ENCODE peak calls at places on chromosome 9, in five cellular contexts. T is ovary, D is fibroblast of pulmonary artery, G is fibroblast of lung, U is pancreas. Z is an unnamed sample.
A peak's percentile ranks its signal among the peaks of the same experiment; 100 is the strongest.

GRCh38 chr9:95366731-95367325 is 49.3 kb upstream of the FANCC start:
- DNase-seq in T (no peak), D (peak; percentile 16), G (peak; percentile 56), U (no peak), Z (no peak)

GRCh38 chr9:75053869-75054268 is 25.8 kb upstream of the CARNMT1 start:
- DNase-seq in T (no peak), D (no peak), G (no peak), U (no peak), Z (no peak)

GRCh38 chr9:81618923-81619322 is 70.4 kb downstream of the TLE1 start:
- DNase-seq in T (no peak), D (no peak), G (no peak), U (no peak), Z (no peak)

GRCh38 chr9:28961625-28962024 is 1388.3 kb upstream of the C9orf72 start:
- DNase-seq in T (no peak), D (no peak), G (no peak), U (no peak), Z (no peak)

GRCh38 chr9:20940447-20941176 is 90.8 kb downstream of the HACD4 start:
- DNase-seq in T (no peak), D (no peak), G (no peak), U (no peak), Z (no peak)

GRCh38 chr9:119365291-119366027 is 3.8 kb downstream of the BRINP1 start:
- DNase-seq in T (no peak), D (peak; percentile 10), G (peak; percentile 23), U (no peak), Z (peak; percentile 16)

GRCh38 chr9:75229605-75230332 is 141.5 kb downstream of the OSTF1 start:
- DNase-seq in T (no peak), D (peak; percentile 24), G (peak; percentile 54), U (peak; percentile 80), Z (no peak)

GRCh38 chr9:36163840-36164175 is 5.4 kb upstream of the CCIN start:
- DNase-seq in T (no peak), D (peak; percentile 63), G (peak; percentile 79), U (no peak), Z (no peak)

GRCh38 chr9:121876658-121877271 is 216.3 kb downstream of the TTLL11 start:
- DNase-seq in T (no peak), D (peak; percentile 65), G (peak; percentile 88), U (no peak), Z (peak; percentile 38)

GRCh38 chr9:14362175-14362574 is 48.2 kb upstream of the NFIB start:
- DNase-seq in T (no peak), D (peak; percentile 66), G (peak; percentile 64), U (no peak), Z (peak; percentile 13)

GRCh38 chr9:14353222-14354056 is 39.5 kb upstream of the NFIB start:
- DNase-seq in T (peak; percentile 96), D (peak; percentile 89), G (peak; percentile 76), U (peak; percentile 88), Z (peak; percentile 83)

GRCh38 chr9:14361074-14361473 is 47.1 kb upstream of the NFIB start:
- DNase-seq in T (no peak), D (no peak), G (no peak), U (no peak), Z (no peak)

GRCh38 chr9:14356376-14356775 is 42.4 kb upstream of the NFIB start:
- DNase-seq in T (no peak), D (no peak), G (no peak), U (no peak), Z (no peak)

DNA sequence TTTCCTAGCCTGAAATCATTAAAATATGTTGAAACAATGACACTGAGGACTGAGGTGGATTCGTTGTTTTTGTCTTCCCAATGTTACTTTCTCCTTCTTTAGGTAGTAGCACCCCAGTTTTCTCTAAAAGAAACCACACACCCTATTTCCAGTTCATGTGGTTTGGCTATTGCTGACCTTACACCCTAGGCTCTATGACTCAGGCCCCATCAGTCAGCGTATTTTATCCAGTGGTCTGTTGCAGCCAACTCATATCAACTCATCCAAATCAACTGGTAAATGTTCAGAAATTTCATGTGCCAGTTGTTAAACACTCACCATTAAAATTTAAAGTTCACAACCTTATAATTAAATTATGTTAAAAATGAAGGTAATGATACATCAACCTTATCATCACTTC is 44.6 kb upstream of the NFIB start:
- DNase-seq in T (no peak), D (no peak), G (peak; percentile 44), U (no peak), Z (peak; percentile 16)
- H3K4me3 ChIP-seq in T (no peak overlapping the region), D (no peak overlapping the region), G (no peak overlapping the region), U (no peak overlapping the region), Z (no peak overlapping the region)

DNA sequence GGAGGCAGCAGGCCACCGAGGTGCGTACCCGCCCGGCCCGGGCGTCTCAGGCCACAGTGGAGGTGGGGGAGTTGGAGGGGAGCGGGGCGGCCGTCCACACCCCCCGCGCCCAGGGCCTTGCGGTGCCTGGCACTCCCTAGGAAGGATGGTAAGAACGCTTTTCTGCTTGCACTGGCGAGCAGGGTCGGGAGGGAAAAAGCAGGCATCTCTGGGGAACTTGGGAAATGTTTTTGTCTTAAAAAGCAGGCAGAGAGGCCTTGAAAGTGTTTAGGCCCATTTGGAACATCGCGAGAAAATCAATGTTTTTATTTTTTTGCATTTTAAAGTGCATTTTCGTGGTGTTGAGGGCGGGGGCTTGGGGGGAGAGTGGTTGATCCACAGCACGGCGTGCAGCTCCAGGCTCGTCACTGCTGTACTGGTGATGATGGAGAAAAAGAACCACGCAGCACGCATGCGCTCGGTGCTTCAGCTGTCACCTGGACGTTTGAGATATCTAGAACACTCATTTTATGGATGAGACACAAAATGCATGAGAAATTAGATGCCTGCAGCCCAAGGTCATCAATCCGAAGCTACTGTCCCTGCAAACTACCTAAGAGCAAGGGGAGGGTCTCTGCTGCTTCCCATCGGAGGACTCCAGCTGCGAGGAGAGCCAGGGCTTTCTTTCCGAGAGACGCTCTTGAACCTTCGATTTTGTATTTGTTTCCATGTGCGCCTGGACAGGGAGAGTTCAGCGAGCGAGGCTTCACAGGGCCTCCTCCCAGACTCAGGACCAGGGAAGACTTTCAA is 2.2 kb downstream of the DMRT2 start:
- DNase-seq in T (no peak), D (no peak), G (no peak), U (no peak), Z (no peak)
- H3K4me3 ChIP-seq in T (peak overlapping the region; percentile 6), D (no peak overlapping the region), G (no peak overlapping the region), U (peak overlapping the region; percentile 11), Z (no peak overlapping the region)

GRCh38 chr9:5041390-5042115 is 56.5 kb downstream of the JAK2 start:
- DNase-seq in T (peak; percentile 32), D (no peak), G (no peak), U (no peak), Z (no peak)

GRCh38 chr9:5042661-5043178 is 57.6 kb downstream of the JAK2 start:
- DNase-seq in T (no peak), D (no peak), G (no peak), U (no peak), Z (no peak)

GRCh38 chr9:5040730-5041389 is 55.8 kb downstream of the JAK2 start:
- DNase-seq in T (peak; percentile 21), D (no peak), G (no peak), U (no peak), Z (no peak)

GRCh38 chr9:5044160-5044559 is 59.1 kb downstream of the JAK2 start:
- DNase-seq in T (no peak), D (no peak), G (no peak), U (no peak), Z (no peak)

GRCh38 chr9:5043381-5043780 is 58.3 kb downstream of the JAK2 start:
- DNase-seq in T (no peak), D (peak; percentile 14), G (no peak), U (no peak), Z (peak; percentile 31)
- H3K4me3 ChIP-seq in T (no peak overlapping the region), D (no peak overlapping the region), G (no peak overlapping the region), U (no peak overlapping the region), Z (no peak overlapping the region)

GRCh38 chr9:7936201-7936600 is 136.6 kb upstream of the DMAC1 start:
- DNase-seq in T (no peak), D (no peak), G (no peak), U (no peak), Z (no peak)
- H3K4me3 ChIP-seq in T (no peak overlapping the region), D (no peak overlapping the region), G (no peak overlapping the region), U (no peak overlapping the region), Z (no peak overlapping the region)

DNA sequence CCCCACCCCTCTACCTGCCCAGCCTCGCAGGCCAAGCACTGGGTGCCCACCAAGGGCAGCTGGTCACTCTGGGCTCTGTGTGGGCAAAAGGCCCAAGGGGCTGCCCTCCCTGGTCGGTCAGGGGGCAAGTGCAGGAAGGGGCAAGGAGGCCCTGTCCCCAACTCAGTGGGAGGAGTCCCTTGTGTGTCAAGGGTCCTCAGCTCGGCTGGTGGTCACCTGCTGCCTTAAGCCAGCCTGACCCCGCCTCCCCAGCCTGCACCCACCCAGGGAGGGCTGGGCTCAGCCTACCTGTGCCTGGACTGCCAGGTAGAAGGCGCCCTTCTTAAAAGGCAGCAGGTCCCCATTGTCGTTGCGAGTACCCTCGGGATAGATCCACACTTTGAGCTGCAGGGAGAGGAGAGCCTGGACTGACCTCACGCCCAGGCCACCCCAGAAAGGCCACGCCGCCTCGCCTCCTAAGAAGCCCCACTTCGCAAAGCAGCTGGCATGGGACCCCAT is 10.9 kb downstream of the AGPAT2 start:
- DNase-seq in T (no peak), D (no peak), G (no peak), U (no peak), Z (no peak)
- H3K4me3 ChIP-seq in T (no peak overlapping the region), D (no peak overlapping the region), G (no peak overlapping the region), U (no peak overlapping the region), Z (no peak overlapping the region)